ENCODE peak calls at places on chromosomes 1 and 21, in ten cellular contexts. V, L, W, N, P, Y, K, X, S and U are unnamed samples.

GRCh38 chr1:235108876-235109275 is 19.8 kb downstream of the TOMM20 start:
- DNase-seq in V (no peak), L (no peak), W (no peak), N (no peak), P (no peak), Y (no peak), K (no peak), X (no peak), S (no peak), U (no peak)

GRCh38 chr1:8987881-8988617 is 38.2 kb downstream of the SLC2A7 start:
- DNase-seq in V (peak), L (peak), W (peak), N (peak), P (no peak), Y (peak), K (peak), X (peak), S (peak), U (no peak)

GRCh38 chr1:27547220-27548116 is 56.5 kb downstream of the AHDC1 start:
- DNase-seq in V (no peak), L (no peak), W (peak), N (no peak), P (no peak), Y (no peak), K (no peak), X (no peak), S (no peak), U (no peak)

GRCh38 chr1:63775418-63776127 is 1.8 kb downstream of the ROR1 start:
- DNase-seq in V (no peak), L (no peak), W (no peak), N (no peak), P (no peak), Y (no peak), K (no peak), X (no peak), S (peak), U (peak)

GRCh38 chr1:19405761-19406481 is 79.4 kb downstream of the CAPZB start:
- DNase-seq in V (no peak), L (no peak), W (no peak), N (no peak), P (no peak), Y (no peak), K (peak), X (no peak), S (peak), U (no peak)

GRCh38 chr1:160808289-160808688 is 12.3 kb downstream of the LY9 start:
- DNase-seq in V (no peak), L (no peak), W (no peak), N (no peak), P (no peak), Y (no peak), K (no peak), X (no peak), S (no peak), U (no peak)

GRCh38 chr1:173269490-173270230 is 62.5 kb upstream of the TNFSF4 start:
- DNase-seq in V (no peak), L (peak), W (no peak), N (no peak), P (no peak), Y (no peak), K (no peak), X (no peak), S (peak), U (peak)

GRCh38 chr1:50348449-50349241 is 74.6 kb downstream of the DMRTA2 start:
- DNase-seq in V (peak), L (peak), W (peak), N (peak), P (no peak), Y (peak), K (peak), X (no peak), S (peak), U (peak)

GRCh38 chr1:172089768-172090510 is 248.6 kb downstream of the DNM3 start:
- DNase-seq in V (peak), L (peak), W (peak), N (peak), P (peak), Y (peak), K (no peak), X (no peak), S (peak), U (peak)

GRCh38 chr1:178724386-178724733 is 684 bp upstream of the RALGPS2 start:
- DNase-seq in V (no peak), L (no peak), W (no peak), N (peak), P (no peak), Y (no peak), K (no peak), X (no peak), S (no peak), U (no peak)

GRCh38 chr1:163928080-163928479 is 606.3 kb downstream of the NUF2 start:
- DNase-seq in V (no peak), L (no peak), W (no peak), N (no peak), P (no peak), Y (no peak), K (no peak), X (no peak), S (no peak), U (no peak)

GRCh38 chr1:112879834-112880233 is 76.2 kb downstream of the SLC16A1 start:
- DNase-seq in V (no peak), L (no peak), W (no peak), N (no peak), P (no peak), Y (no peak), K (no peak), X (no peak), S (no peak), U (no peak)

GRCh38 chr1:7406641-7407546 is 364.2 kb upstream of the VAMP3 start:
- DNase-seq in V (no peak), L (no peak), W (no peak), N (peak), P (no peak), Y (no peak), K (no peak), X (no peak), S (no peak), U (no peak)

GRCh38 chr1:67748630-67749029 is 63.6 kb downstream of the GADD45A start:
- DNase-seq in V (no peak), L (peak), W (no peak), N (no peak), P (no peak), Y (no peak), K (no peak), X (no peak), S (peak), U (peak)

GRCh38 chr1:53145942-53146708 is 3.7 kb upstream of the SLC1A7 start:
- DNase-seq in V (no peak), L (peak), W (no peak), N (no peak), P (no peak), Y (no peak), K (no peak), X (peak), S (peak), U (peak)

GRCh38 chr1:99707535-99708142 is 58.8 kb downstream of the FRRS1 start:
- DNase-seq in V (peak), L (peak), W (peak), N (peak), P (no peak), Y (peak), K (peak), X (peak), S (peak), U (peak)

GRCh38 chr1:960371-961131 is at the start of gene KLHL17:
- DNase-seq in V (peak), L (peak), W (peak), N (peak), P (no peak), Y (peak), K (peak), X (peak), S (peak), U (peak)

GRCh38 chr1:52571783-52572182 is 18.9 kb upstream of the TUT4 start:
- DNase-seq in V (no peak), L (peak), W (no peak), N (peak), P (no peak), Y (no peak), K (no peak), X (no peak), S (peak), U (no peak)

GRCh38 chr21:32184485-32184884 is 94.4 kb downstream of the MIS18A start:
- DNase-seq in V (no peak), L (no peak), W (no peak), N (no peak), P (no peak), Y (no peak), K (no peak), X (no peak), S (no peak), U (no peak)

GRCh38 chr1:201475121-201475520 is 6.1 kb upstream of the PHLDA3 start:
- DNase-seq in V (no peak), L (no peak), W (no peak), N (no peak), P (no peak), Y (no peak), K (no peak), X (no peak), S (peak), U (peak)

GRCh38 chr1:53060580-53060979 is 1.4 kb upstream of the PODN start:
- DNase-seq in V (no peak), L (peak), W (no peak), N (no peak), P (no peak), Y (no peak), K (no peak), X (no peak), S (peak), U (no peak)

GRCh38 chr21:32817206-32817605 is 45.7 kb upstream of the PAXBP1 start:
- DNase-seq in V (no peak), L (no peak), W (no peak), N (no peak), P (no peak), Y (no peak), K (no peak), X (no peak), S (no peak), U (no peak)

GRCh38 chr1:100896481-100896982 is 642 bp downstream of the SLC30A7 start:
- DNase-seq in V (peak), L (peak), W (no peak), N (peak), P (no peak), Y (peak), K (no peak), X (no peak), S (peak), U (peak)

GRCh38 chr1:180951186-180951745 is 38.6 kb downstream of the KIAA1614 start:
- DNase-seq in V (no peak), L (no peak), W (no peak), N (no peak), P (no peak), Y (no peak), K (no peak), X (no peak), S (no peak), U (no peak)

GRCh38 chr1:31811605-31812004 is 4.2 kb downstream of the SPOCD1 start:
- DNase-seq in V (no peak), L (peak), W (peak), N (no peak), P (no peak), Y (no peak), K (peak), X (no peak), S (peak), U (no peak)

GRCh38 chr1:15409400-15410222 is at the start of gene EFHD2:
- DNase-seq in V (peak), L (peak), W (peak), N (peak), P (no peak), Y (peak), K (peak), X (peak), S (peak), U (peak)

GRCh38 chr1:221381858-221382623 is 359.8 kb downstream of the DUSP10 start:
- DNase-seq in V (no peak), L (no peak), W (no peak), N (no peak), P (no peak), Y (no peak), K (no peak), X (no peak), S (peak), U (no peak)

GRCh38 chr1:154221815-154222081 is 993 bp downstream of the UBAP2L start:
- DNase-seq in V (peak), L (peak), W (no peak), N (no peak), P (no peak), Y (no peak), K (no peak), X (no peak), S (peak), U (peak)

GRCh38 chr21:17828223-17828622 is 9.1 kb upstream of the C21orf91 start:
- DNase-seq in V (no peak), L (peak), W (no peak), N (no peak), P (no peak), Y (no peak), K (no peak), X (no peak), S (peak), U (peak)

GRCh38 chr1:53583021-53583902 is 124.1 kb downstream of the DMRTB1 start:
- DNase-seq in V (no peak), L (peak), W (no peak), N (no peak), P (no peak), Y (no peak), K (no peak), X (peak), S (peak), U (no peak)

GRCh38 chr21:36075171-36075570 is 5.3 kb downstream of the CBR1 start:
- DNase-seq in V (no peak), L (no peak), W (no peak), N (no peak), P (no peak), Y (no peak), K (peak), X (no peak), S (no peak), U (peak)

GRCh38 chr1:91611498-91611917 is 110.9 kb downstream of the CDC7 start:
- DNase-seq in V (no peak), L (no peak), W (peak), N (no peak), P (no peak), Y (no peak), K (no peak), X (no peak), S (no peak), U (no peak)

GRCh38 chr1:154326546-154327465 is 1.5 kb downstream of the ATP8B2 start:
- DNase-seq in V (no peak), L (peak), W (no peak), N (peak), P (no peak), Y (no peak), K (no peak), X (peak), S (peak), U (peak)

GRCh38 chr1:146007048-146007784 is 10.8 kb upstream of the TXNIP start:
- DNase-seq in V (peak), L (peak), W (no peak), N (peak), P (no peak), Y (peak), K (peak), X (peak), S (peak), U (peak)